ENCODE peak calls at places on chromosomes 1 and 21, in ten cellular contexts. One of them, this sample, is unnamed.
A peak's percentile ranks its signal among the peaks of the same experiment; 100 is the strongest.

GRCh38 chr1:12549106-12549459 is 68.9 kb downstream of the DHRS3 start:
- DNase-seq in heart left ventricle: no peak
- DNase-seq in Kasumi-1: no peak
- DNase-seq in memory B cell: no peak
- DNase-seq in thoracic aorta: no peak
- DNase-seq in germinal center: no peak
- DNase-seq in effector CD8-positive, alpha-beta T cell: no peak
- DNase-seq in head of caudate nucleus: no peak
- DNase-seq in left cardiac atrium: peak; percentile 71
- DNase-seq in osteocyte: no peak
- DNase-seq in this sample: no peak

GRCh38 chr1:152998476-152998875 is 3.1 kb upstream of the SPRR3 start:
- DNase-seq in germinal center: no peak
- DNase-seq in osteocyte: no peak
- DNase-seq in head of caudate nucleus: no peak
- DNase-seq in effector CD8-positive, alpha-beta T cell: no peak
- DNase-seq in Kasumi-1: no peak
- DNase-seq in memory B cell: no peak
- DNase-seq in heart left ventricle: no peak
- DNase-seq in thoracic aorta: no peak
- DNase-seq in left cardiac atrium: no peak
- DNase-seq in this sample: no peak

GRCh38 chr1:185400057-185400456 is 83.0 kb upstream of the IVNS1ABP start:
- DNase-seq in Kasumi-1: no peak
- DNase-seq in thoracic aorta: no peak
- DNase-seq in left cardiac atrium: no peak
- DNase-seq in effector CD8-positive, alpha-beta T cell: no peak
- DNase-seq in osteocyte: no peak
- DNase-seq in heart left ventricle: no peak
- DNase-seq in head of caudate nucleus: no peak
- DNase-seq in germinal center: no peak
- DNase-seq in memory B cell: no peak
- DNase-seq in this sample: no peak

GRCh38 chr1:182397653-182398388 is 2.6 kb downstream of the TEDDM1 start:
- DNase-seq in effector CD8-positive, alpha-beta T cell: no peak
- DNase-seq in osteocyte: no peak
- DNase-seq in thoracic aorta: no peak
- DNase-seq in heart left ventricle: no peak
- DNase-seq in left cardiac atrium: no peak
- DNase-seq in Kasumi-1: no peak
- DNase-seq in head of caudate nucleus: no peak
- DNase-seq in memory B cell: no peak
- DNase-seq in germinal center: no peak
- DNase-seq in this sample: no peak

GRCh38 chr1:226870026-226870322 is 442 bp upstream of the PSEN2 start:
- DNase-seq in head of caudate nucleus: no peak
- DNase-seq in left cardiac atrium: no peak
- DNase-seq in effector CD8-positive, alpha-beta T cell: no peak
- DNase-seq in thoracic aorta: no peak
- DNase-seq in germinal center: no peak
- DNase-seq in heart left ventricle: no peak
- DNase-seq in memory B cell: no peak
- DNase-seq in osteocyte: no peak
- DNase-seq in Kasumi-1: no peak
- DNase-seq in this sample: no peak

GRCh38 chr1:20485527-20486456 is at the start of gene CAMK2N1:
- DNase-seq in left cardiac atrium: peak; percentile 80
- DNase-seq in heart left ventricle: peak; percentile 77
- DNase-seq in osteocyte: no peak
- DNase-seq in germinal center: peak; percentile 63
- DNase-seq in Kasumi-1: no peak
- DNase-seq in effector CD8-positive, alpha-beta T cell: peak; percentile 15
- DNase-seq in thoracic aorta: no peak
- DNase-seq in memory B cell: peak; percentile 31
- DNase-seq in head of caudate nucleus: peak; percentile 87
- DNase-seq in this sample: no peak

GRCh38 chr1:200894712-200895447 is at the start of gene INAVA:
- DNase-seq in left cardiac atrium: no peak
- DNase-seq in Kasumi-1: no peak
- DNase-seq in osteocyte: no peak
- DNase-seq in thoracic aorta: no peak
- DNase-seq in heart left ventricle: no peak
- DNase-seq in head of caudate nucleus: no peak
- DNase-seq in effector CD8-positive, alpha-beta T cell: no peak
- DNase-seq in germinal center: no peak
- DNase-seq in memory B cell: no peak
- DNase-seq in this sample: no peak

GRCh38 chr1:172134087-172134731 is 286.3 kb upstream of the C1orf105 start:
- DNase-seq in Kasumi-1: no peak
- DNase-seq in memory B cell: no peak
- DNase-seq in thoracic aorta: no peak
- DNase-seq in effector CD8-positive, alpha-beta T cell: no peak
- DNase-seq in heart left ventricle: no peak
- DNase-seq in left cardiac atrium: no peak
- DNase-seq in osteocyte: no peak
- DNase-seq in germinal center: no peak
- DNase-seq in head of caudate nucleus: no peak
- DNase-seq in this sample: no peak

GRCh38 chr1:162703708-162704107 is 71.4 kb downstream of the DDR2 start:
- DNase-seq in left cardiac atrium: peak; percentile 51
- DNase-seq in effector CD8-positive, alpha-beta T cell: no peak
- DNase-seq in thoracic aorta: no peak
- DNase-seq in osteocyte: no peak
- DNase-seq in memory B cell: no peak
- DNase-seq in head of caudate nucleus: no peak
- DNase-seq in heart left ventricle: peak; percentile 43
- DNase-seq in germinal center: no peak
- DNase-seq in Kasumi-1: no peak
- DNase-seq in this sample: no peak

GRCh38 chr1:51768971-51769601 is 109.4 kb downstream of the NRDC start:
- DNase-seq in head of caudate nucleus: no peak
- DNase-seq in effector CD8-positive, alpha-beta T cell: no peak
- DNase-seq in left cardiac atrium: no peak
- DNase-seq in osteocyte: no peak
- DNase-seq in memory B cell: peak; percentile 26
- DNase-seq in heart left ventricle: no peak
- DNase-seq in Kasumi-1: peak; percentile 85
- DNase-seq in thoracic aorta: no peak
- DNase-seq in germinal center: peak; percentile 48
- DNase-seq in this sample: no peak

GRCh38 chr1:47487826-47488450 is 50.1 kb downstream of the FOXD2 start:
- DNase-seq in osteocyte: no peak
- DNase-seq in effector CD8-positive, alpha-beta T cell: no peak
- DNase-seq in Kasumi-1: no peak
- DNase-seq in thoracic aorta: no peak
- DNase-seq in germinal center: no peak
- DNase-seq in left cardiac atrium: no peak
- DNase-seq in head of caudate nucleus: no peak
- DNase-seq in heart left ventricle: no peak
- DNase-seq in memory B cell: no peak
- DNase-seq in this sample: no peak

GRCh38 chr1:233721003-233721595 is 107.2 kb downstream of the KCNK1 start:
- DNase-seq in head of caudate nucleus: no peak
- DNase-seq in memory B cell: no peak
- DNase-seq in osteocyte: no peak
- DNase-seq in heart left ventricle: no peak
- DNase-seq in left cardiac atrium: no peak
- DNase-seq in germinal center: no peak
- DNase-seq in Kasumi-1: no peak
- DNase-seq in effector CD8-positive, alpha-beta T cell: no peak
- DNase-seq in thoracic aorta: no peak
- DNase-seq in this sample: no peak

GRCh38 chr1:30906631-30907389 is 1.7 kb downstream of the SDC3 start:
- DNase-seq in germinal center: no peak
- DNase-seq in osteocyte: no peak
- DNase-seq in effector CD8-positive, alpha-beta T cell: no peak
- DNase-seq in Kasumi-1: no peak
- DNase-seq in head of caudate nucleus: no peak
- DNase-seq in thoracic aorta: no peak
- DNase-seq in left cardiac atrium: no peak
- DNase-seq in heart left ventricle: no peak
- DNase-seq in memory B cell: no peak
- DNase-seq in this sample: no peak

GRCh38 chr21:34345091-34345871 is 18.5 kb upstream of the KCNE2 start:
- DNase-seq in Kasumi-1: no peak
- DNase-seq in memory B cell: no peak
- DNase-seq in germinal center: no peak
- DNase-seq in thoracic aorta: no peak
- DNase-seq in head of caudate nucleus: no peak
- DNase-seq in effector CD8-positive, alpha-beta T cell: no peak
- DNase-seq in left cardiac atrium: no peak
- DNase-seq in heart left ventricle: peak; percentile 45
- DNase-seq in osteocyte: peak; percentile 88
- DNase-seq in this sample: no peak

GRCh38 chr1:31663622-31664452 is 19.2 kb upstream of the PEF1 start:
- DNase-seq in Kasumi-1: no peak
- DNase-seq in thoracic aorta: no peak
- DNase-seq in left cardiac atrium: peak; percentile 45
- DNase-seq in germinal center: peak; percentile 85
- DNase-seq in osteocyte: peak; percentile 91
- DNase-seq in effector CD8-positive, alpha-beta T cell: peak; percentile 48
- DNase-seq in heart left ventricle: peak; percentile 50
- DNase-seq in memory B cell: peak; percentile 66
- DNase-seq in head of caudate nucleus: peak; percentile 65
- DNase-seq in this sample: no peak

GRCh38 chr1:58883888-58884482 is 100.1 kb upstream of the JUN start:
- DNase-seq in Kasumi-1: no peak
- DNase-seq in germinal center: no peak
- DNase-seq in memory B cell: no peak
- DNase-seq in effector CD8-positive, alpha-beta T cell: no peak
- DNase-seq in heart left ventricle: no peak
- DNase-seq in left cardiac atrium: no peak
- DNase-seq in head of caudate nucleus: no peak
- DNase-seq in osteocyte: no peak
- DNase-seq in thoracic aorta: no peak
- DNase-seq in this sample: no peak

GRCh38 chr1:180899262-180899661 is 13.4 kb upstream of the KIAA1614 start:
- DNase-seq in thoracic aorta: no peak
- DNase-seq in head of caudate nucleus: no peak
- DNase-seq in Kasumi-1: no peak
- DNase-seq in left cardiac atrium: no peak
- DNase-seq in osteocyte: peak; percentile 59
- DNase-seq in heart left ventricle: no peak
- DNase-seq in effector CD8-positive, alpha-beta T cell: no peak
- DNase-seq in memory B cell: no peak
- DNase-seq in germinal center: no peak
- DNase-seq in this sample: no peak

GRCh38 chr1:85894651-85895050 is 186.4 kb upstream of the ZNHIT6 start:
- DNase-seq in thoracic aorta: no peak
- DNase-seq in head of caudate nucleus: no peak
- DNase-seq in osteocyte: no peak
- DNase-seq in effector CD8-positive, alpha-beta T cell: no peak
- DNase-seq in germinal center: peak; percentile 5
- DNase-seq in heart left ventricle: no peak
- DNase-seq in memory B cell: no peak
- DNase-seq in left cardiac atrium: peak; percentile 19
- DNase-seq in Kasumi-1: peak; percentile 61
- DNase-seq in this sample: no peak

GRCh38 chr21:33403786-33404571 is 766 bp downstream of the IFNGR2 start:
- DNase-seq in effector CD8-positive, alpha-beta T cell: no peak
- DNase-seq in osteocyte: peak; percentile 87
- DNase-seq in heart left ventricle: peak; percentile 65
- DNase-seq in left cardiac atrium: peak; percentile 69
- DNase-seq in Kasumi-1: peak; percentile 36
- DNase-seq in germinal center: peak; percentile 48
- DNase-seq in memory B cell: peak; percentile 40
- DNase-seq in head of caudate nucleus: peak; percentile 62
- DNase-seq in thoracic aorta: no peak
- DNase-seq in this sample: peak; percentile 27

GRCh38 chr21:30425826-30426225 is at the start of gene KRTAP13-3:
- DNase-seq in memory B cell: no peak
- DNase-seq in germinal center: no peak
- DNase-seq in heart left ventricle: no peak
- DNase-seq in effector CD8-positive, alpha-beta T cell: no peak
- DNase-seq in left cardiac atrium: no peak
- DNase-seq in thoracic aorta: no peak
- DNase-seq in head of caudate nucleus: no peak
- DNase-seq in Kasumi-1: no peak
- DNase-seq in osteocyte: no peak
- DNase-seq in this sample: no peak

GRCh38 chr1:103461171-103462105 is 64.1 kb upstream of the RNPC3 start:
- DNase-seq in osteocyte: no peak
- DNase-seq in effector CD8-positive, alpha-beta T cell: no peak
- DNase-seq in head of caudate nucleus: no peak
- DNase-seq in heart left ventricle: no peak
- DNase-seq in thoracic aorta: no peak
- DNase-seq in left cardiac atrium: no peak
- DNase-seq in memory B cell: no peak
- DNase-seq in germinal center: peak; percentile 5
- DNase-seq in Kasumi-1: peak; percentile 71
- DNase-seq in this sample: peak; percentile 2

GRCh38 chr1:192998536-192998935 is 60.6 kb downstream of the UCHL5 start:
- DNase-seq in Kasumi-1: no peak
- DNase-seq in germinal center: no peak
- DNase-seq in head of caudate nucleus: no peak
- DNase-seq in memory B cell: no peak
- DNase-seq in heart left ventricle: no peak
- DNase-seq in effector CD8-positive, alpha-beta T cell: no peak
- DNase-seq in left cardiac atrium: no peak
- DNase-seq in thoracic aorta: no peak
- DNase-seq in osteocyte: no peak
- DNase-seq in this sample: no peak

GRCh38 chr1:78833491-78833890 is 173.0 kb downstream of the ADGRL4 start:
- DNase-seq in effector CD8-positive, alpha-beta T cell: no peak
- DNase-seq in germinal center: no peak
- DNase-seq in memory B cell: no peak
- DNase-seq in heart left ventricle: no peak
- DNase-seq in osteocyte: no peak
- DNase-seq in left cardiac atrium: no peak
- DNase-seq in Kasumi-1: no peak
- DNase-seq in thoracic aorta: no peak
- DNase-seq in head of caudate nucleus: no peak
- DNase-seq in this sample: no peak

GRCh38 chr1:154179951-154180687 is 11.8 kb downstream of the TPM3 start:
- DNase-seq in germinal center: peak; percentile 70
- DNase-seq in Kasumi-1: peak; percentile 85
- DNase-seq in heart left ventricle: no peak
- DNase-seq in left cardiac atrium: no peak
- DNase-seq in osteocyte: no peak
- DNase-seq in effector CD8-positive, alpha-beta T cell: no peak
- DNase-seq in head of caudate nucleus: no peak
- DNase-seq in memory B cell: peak; percentile 53
- DNase-seq in thoracic aorta: no peak
- DNase-seq in this sample: no peak

GRCh38 chr1:55071477-55071876 is 32.1 kb downstream of the PCSK9 start:
- DNase-seq in head of caudate nucleus: peak; percentile 36
- DNase-seq in heart left ventricle: no peak
- DNase-seq in Kasumi-1: peak; percentile 71
- DNase-seq in effector CD8-positive, alpha-beta T cell: no peak
- DNase-seq in left cardiac atrium: no peak
- DNase-seq in memory B cell: no peak
- DNase-seq in thoracic aorta: no peak
- DNase-seq in germinal center: no peak
- DNase-seq in osteocyte: no peak
- DNase-seq in this sample: peak; percentile 5

GRCh38 chr1:64574301-64574700 is 104.4 kb downstream of the CACHD1 start:
- DNase-seq in memory B cell: no peak
- DNase-seq in head of caudate nucleus: no peak
- DNase-seq in effector CD8-positive, alpha-beta T cell: no peak
- DNase-seq in Kasumi-1: no peak
- DNase-seq in thoracic aorta: no peak
- DNase-seq in osteocyte: no peak
- DNase-seq in left cardiac atrium: no peak
- DNase-seq in germinal center: no peak
- DNase-seq in heart left ventricle: no peak
- DNase-seq in this sample: no peak

GRCh38 chr21:34510148-34511142 is 1.6 kb downstream of the KCNE1 start:
- DNase-seq in germinal center: peak; percentile 25
- DNase-seq in effector CD8-positive, alpha-beta T cell: no peak
- DNase-seq in memory B cell: peak; percentile 9
- DNase-seq in Kasumi-1: peak; percentile 63
- DNase-seq in osteocyte: no peak
- DNase-seq in left cardiac atrium: peak; percentile 86
- DNase-seq in head of caudate nucleus: peak; percentile 46
- DNase-seq in thoracic aorta: peak; percentile 27
- DNase-seq in heart left ventricle: peak; percentile 87
- DNase-seq in this sample: no peak